ENCODE peak calls at places on chromosomes 7 and 10, in ten cellular contexts. Y is naive thymus-derived CD4-positive, alpha-beta T cell; C is mucosa of descending colon; U is fibroblast of lung; Q is CD8-positive, alpha-beta memory T cell; F is A549; V is esophagus muscularis mucosa; G is ovary; R is body of pancreas; N is right cardiac atrium. K is an unnamed sample. For H3K4me1, the result is how much of the 10 kb centered on the place peaks cover.

GRCh38 chr7:28130277-28130676 is 50.3 kb downstream of the JAZF1 start:
- DNase-seq in V (no peak), R (no peak), C (no peak), G (no peak), U (peak), N (no peak), F (no peak), Y (no peak), Q (no peak), K (no peak)

GRCh38 chr10:133161486-133162051 is 1.6 kb downstream of the KNDC1 start:
- DNase-seq in F (no peak), U (no peak), R (no peak), C (no peak), G (no peak), Q (no peak), N (no peak), V (no peak), Y (no peak), K (peak)

GRCh38 chr10:22226599-22226998 is 8.8 kb upstream of the EBLN1 start:
- DNase-seq in Q (no peak), N (no peak), G (no peak), C (no peak), Y (no peak), V (no peak), F (no peak), R (no peak), U (no peak), K (no peak)

GRCh38 chr10:33483124-33483794 is 148.8 kb upstream of the NRP1 start:
- DNase-seq in Y (no peak), F (no peak), U (no peak), V (no peak), N (no peak), Q (no peak), R (no peak), C (no peak), G (no peak), K (no peak)

GRCh38 chr10:117540640-117541404 is 1.7 kb upstream of the EMX2 start:
- DNase-seq in Q (no peak), G (no peak), C (no peak), Y (no peak), N (no peak), U (no peak), F (no peak), V (no peak), R (no peak), K (no peak)

GRCh38 chr7:67618569-67619543 is 622.2 kb downstream of the TYW1 start:
- DNase-seq in N (no peak), F (no peak), U (peak), Y (no peak), R (no peak), Q (no peak), V (no peak), C (no peak), G (peak), K (no peak)

GRCh38 chr10:4733150-4733842 is 92.7 kb upstream of the AKR1E2 start:
- DNase-seq in U (no peak), N (no peak), F (no peak), R (no peak), V (no peak), Y (no peak), C (no peak), Q (no peak), G (no peak), K (no peak)

GRCh38 chr10:109062371-109062770 is 860.9 kb downstream of the XPNPEP1 start:
- DNase-seq in Y (no peak), U (peak), Q (no peak), V (no peak), C (no peak), R (no peak), N (no peak), F (no peak), G (no peak), K (no peak)

GRCh38 chr7:79820387-79820786 is 314.2 kb upstream of the GNAI1 start:
- DNase-seq in R (peak), G (peak), V (no peak), Y (no peak), N (peak), Q (no peak), U (peak), F (no peak), C (peak), K (no peak)

GRCh38 chr10:49327036-49327813 is 28.3 kb downstream of the C10orf71 start:
- DNase-seq in R (no peak), U (no peak), C (no peak), F (no peak), G (peak), Y (no peak), Q (no peak), N (no peak), V (no peak), K (no peak)

GRCh38 chr7:105776068-105776790 is 100.2 kb downstream of the ATXN7L1 start:
- DNase-seq in F (peak), U (peak), R (peak), N (no peak), V (no peak), Q (no peak), G (peak), C (no peak), Y (no peak), K (peak)

GRCh38 chr7:99098824-99099498 is 44.9 kb downstream of the SMURF1 start:
- DNase-seq in N (no peak), V (no peak), F (peak), Y (no peak), G (no peak), R (peak), Q (no peak), C (no peak), U (no peak), K (no peak)

GRCh38 chr10:14579405-14579804 is 195.3 kb downstream of the FAM107B start:
- DNase-seq in N (no peak), G (no peak), F (no peak), Y (no peak), Q (no peak), V (no peak), C (no peak), U (no peak), R (no peak), K (no peak)

GRCh38 chr7:32785365-32785764 is 106.2 kb downstream of the KBTBD2 start:
- DNase-seq in G (no peak), V (peak), U (no peak), R (no peak), F (no peak), C (no peak), Q (no peak), N (no peak), Y (no peak), K (no peak)

GRCh38 chr7:18471476-18472160 is 23.9 kb upstream of the HDAC9 start:
- DNase-seq in C (no peak), Q (no peak), Y (no peak), G (no peak), U (no peak), R (no peak), N (no peak), F (no peak), V (no peak), K (no peak)

GRCh38 chr7:132053871-132054270 is 497.4 kb upstream of the PODXL start:
- DNase-seq in V (no peak), Y (no peak), R (no peak), G (no peak), U (peak), N (no peak), C (no peak), Q (no peak), F (no peak), K (no peak)

GRCh38 chr7:70595741-70596574 is 536.0 kb upstream of the GALNT17 start:
- DNase-seq in Y (no peak), C (peak), R (no peak), Q (no peak), G (no peak), N (peak), F (no peak), U (peak), V (no peak), K (no peak)

GRCh38 chr10:79029478-79030390 is 39.0 kb upstream of the ZMIZ1 start:
- DNase-seq in V (no peak), Y (no peak), G (no peak), N (no peak), R (no peak), Q (peak), U (no peak), F (no peak), C (no peak), K (peak)

GRCh38 chr10:79026806-79027146 is 42.0 kb upstream of the ZMIZ1 start:
- DNase-seq in V (no peak), G (peak), R (no peak), U (no peak), N (no peak), Q (no peak), F (no peak), Y (no peak), C (no peak), K (no peak)

GRCh38 chr10:79028056-79028430 is 40.7 kb upstream of the ZMIZ1 start:
- DNase-seq in G (no peak), U (no peak), Y (no peak), V (no peak), F (no peak), Q (no peak), C (no peak), N (no peak), R (no peak), K (peak)

GRCh38 chr10:79027147-79028055 is 41.4 kb upstream of the ZMIZ1 start:
- DNase-seq in V (no peak), F (no peak), G (peak), Q (peak), R (peak), N (no peak), U (no peak), C (no peak), Y (no peak), K (peak)

GRCh38 chr10:79028456-79029010 is 40.2 kb upstream of the ZMIZ1 start:
- DNase-seq in Y (no peak), V (no peak), C (no peak), G (no peak), U (no peak), R (no peak), Q (peak), F (no peak), N (no peak), K (peak)
- H3K4me1 ChIP-seq in Y (under half), V (under half), C (under half), G (under half), U (under half), R (under half), Q (under half), F (under half), N (under half), K (under half)

GRCh38 chr10:1358860-1359598 is 302.8 kb downstream of the WDR37 start:
- DNase-seq in V (no peak), N (no peak), Y (no peak), F (no peak), C (no peak), Q (no peak), R (no peak), G (no peak), U (no peak), K (no peak)

GRCh38 chr10:1361411-1362105 is 305.4 kb downstream of the WDR37 start:
- DNase-seq in N (no peak), U (no peak), C (no peak), F (no peak), V (no peak), R (no peak), Y (no peak), Q (no peak), G (no peak), K (no peak)

GRCh38 chr10:1360011-1360580 is 303.9 kb downstream of the WDR37 start:
- DNase-seq in U (no peak), R (no peak), V (no peak), F (no peak), Y (no peak), G (no peak), Q (no peak), C (no peak), N (peak), K (no peak)

GRCh38 chr10:1359599-1359955 is 303.4 kb downstream of the WDR37 start:
- DNase-seq in Q (no peak), N (peak), Y (no peak), F (no peak), U (no peak), V (no peak), C (no peak), R (no peak), G (no peak), K (no peak)

DNA sequence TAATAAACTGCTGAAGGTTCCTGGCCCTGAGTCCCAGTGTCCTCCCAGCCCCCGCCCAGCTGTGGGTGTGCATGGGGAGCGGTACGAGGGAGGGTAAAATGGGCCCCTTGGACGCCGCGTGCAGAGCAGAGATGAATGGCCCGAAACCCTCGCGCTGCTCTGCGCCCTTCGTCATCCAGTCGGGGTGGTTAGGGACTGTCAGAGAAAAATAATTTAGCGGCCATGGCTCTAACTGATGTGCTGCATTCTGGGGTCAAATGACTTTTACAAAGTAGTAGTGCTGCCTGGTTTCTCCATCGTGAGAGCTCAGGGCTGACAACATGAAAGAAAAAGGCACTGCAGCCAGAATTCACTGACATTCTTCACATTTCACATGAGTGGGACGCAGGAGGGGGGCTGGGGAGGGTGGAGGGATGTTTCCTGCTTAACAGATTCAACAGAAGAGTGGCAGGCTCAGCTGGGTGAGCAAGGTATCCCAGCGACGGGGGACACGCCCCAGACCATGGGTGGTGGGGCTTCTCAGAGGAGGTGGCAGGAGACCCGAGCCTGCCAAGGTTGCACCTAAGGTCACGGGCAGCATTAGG is 304.5 kb downstream of the WDR37 start:
- DNase-seq in C (no peak), N (peak), G (no peak), V (no peak), Q (no peak), R (no peak), F (no peak), Y (no peak), U (peak), K (no peak)
- H3K4me1 ChIP-seq in C (under half), N (under half), G (under half), V (under half), Q (under half), R (under half), F (under half), Y (under half), U (under half), K (under half)

DNA sequence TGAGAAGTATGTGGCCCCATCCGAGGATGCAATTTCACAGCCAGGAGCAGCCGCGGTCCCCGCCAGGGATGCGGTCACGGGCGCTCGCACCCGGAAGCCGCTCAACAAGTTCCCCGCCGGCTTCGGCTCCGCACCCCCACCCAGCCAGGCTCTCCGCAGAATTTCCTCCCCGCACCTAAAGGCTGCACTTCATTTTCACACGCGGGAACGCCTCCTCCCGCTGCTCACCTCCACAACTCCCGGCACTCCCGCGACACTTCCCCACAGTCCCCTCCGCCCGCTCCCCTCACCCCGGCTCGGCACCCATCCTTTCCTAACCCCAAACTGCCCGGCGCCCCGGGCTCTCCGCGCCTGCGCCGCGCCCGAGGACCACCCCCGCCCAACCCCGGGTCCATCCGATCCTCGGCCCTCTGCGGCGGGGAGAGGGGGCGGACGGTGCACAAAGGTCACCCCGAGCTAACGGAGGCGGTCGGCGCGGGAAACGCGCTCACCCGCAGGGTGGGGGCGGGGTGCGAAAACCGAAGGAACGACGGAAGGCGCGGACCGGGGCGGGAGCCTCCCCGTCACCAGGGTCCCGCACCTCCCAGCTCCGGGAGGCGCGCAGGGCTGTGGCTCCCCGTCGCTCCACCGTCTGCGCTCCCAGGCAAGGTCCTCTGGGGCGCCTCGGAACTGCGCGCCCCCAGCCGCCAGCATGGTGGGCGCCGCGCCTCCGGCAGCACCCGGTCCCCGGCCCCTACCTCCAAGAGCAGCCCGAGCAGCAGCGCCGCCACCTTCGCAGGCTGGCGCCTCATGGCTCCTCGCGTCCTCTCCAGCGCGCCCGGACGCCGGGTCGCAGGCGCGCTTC is 546 bp downstream of the VOPP1 start:
- DNase-seq in V (no peak), C (peak), Y (peak), U (peak), Q (peak), G (peak), N (peak), F (peak), R (peak), K (no peak)
- H3K4me1 ChIP-seq in V (half or more), C (under half), Y (under half), U (under half), Q (half or more), G (under half), N (under half), F (under half), R (under half), K (under half)

GRCh38 chr10:119247550-119247894 is 40.2 kb downstream of the GRK5 start:
- DNase-seq in Q (no peak), C (no peak), F (no peak), N (no peak), G (no peak), R (no peak), Y (no peak), V (no peak), U (no peak), K (no peak)
- H3K4me1 ChIP-seq in Q (under half), C (under half), F (under half), N (under half), G (under half), R (under half), Y (under half), V (half or more), U (under half), K (under half)

DNA sequence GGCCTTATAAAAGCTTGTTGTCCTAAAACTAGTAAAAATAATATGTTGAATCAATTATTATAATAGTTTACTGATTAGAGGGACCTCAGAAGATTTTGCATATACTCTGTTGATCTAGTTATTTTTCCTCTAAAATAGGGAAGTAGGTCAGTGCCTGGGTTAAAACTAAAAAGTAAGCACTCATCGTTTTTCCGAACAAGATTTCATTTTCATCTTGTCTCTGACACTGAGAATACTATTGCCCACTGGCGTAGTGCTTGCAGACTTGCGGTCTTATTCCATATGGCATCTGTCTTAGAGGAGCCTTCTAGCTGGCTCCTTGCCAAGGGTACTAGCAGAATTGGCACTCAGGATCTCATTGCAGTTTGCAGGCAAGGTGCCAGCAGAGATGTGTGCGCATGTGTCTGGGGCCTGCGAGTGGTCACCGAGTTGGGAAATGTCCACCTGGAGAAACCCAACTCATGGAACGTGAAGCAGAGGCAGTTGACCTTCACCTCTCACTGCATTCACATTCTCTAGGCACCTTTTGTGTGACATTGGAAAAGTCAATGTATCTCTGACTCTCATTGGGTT is 143.4 kb downstream of the CELF2 start:
- DNase-seq in Y (no peak), F (no peak), R (peak), G (peak), V (no peak), U (no peak), N (no peak), Q (no peak), C (no peak), K (no peak)
- H3K4me1 ChIP-seq in Y (half or more), F (under half), R (under half), G (under half), V (half or more), U (under half), N (under half), Q (half or more), C (under half), K (under half)

GRCh38 chr7:5636914-5637313 is 144.5 kb downstream of the RNF216 start:
- DNase-seq in U (peak), C (peak), F (peak), Y (no peak), V (no peak), N (peak), Q (no peak), R (peak), G (peak), K (no peak)
- H3K4me1 ChIP-seq in U (under half), C (under half), F (under half), Y (under half), V (half or more), N (under half), Q (under half), R (under half), G (under half), K (under half)

DNA sequence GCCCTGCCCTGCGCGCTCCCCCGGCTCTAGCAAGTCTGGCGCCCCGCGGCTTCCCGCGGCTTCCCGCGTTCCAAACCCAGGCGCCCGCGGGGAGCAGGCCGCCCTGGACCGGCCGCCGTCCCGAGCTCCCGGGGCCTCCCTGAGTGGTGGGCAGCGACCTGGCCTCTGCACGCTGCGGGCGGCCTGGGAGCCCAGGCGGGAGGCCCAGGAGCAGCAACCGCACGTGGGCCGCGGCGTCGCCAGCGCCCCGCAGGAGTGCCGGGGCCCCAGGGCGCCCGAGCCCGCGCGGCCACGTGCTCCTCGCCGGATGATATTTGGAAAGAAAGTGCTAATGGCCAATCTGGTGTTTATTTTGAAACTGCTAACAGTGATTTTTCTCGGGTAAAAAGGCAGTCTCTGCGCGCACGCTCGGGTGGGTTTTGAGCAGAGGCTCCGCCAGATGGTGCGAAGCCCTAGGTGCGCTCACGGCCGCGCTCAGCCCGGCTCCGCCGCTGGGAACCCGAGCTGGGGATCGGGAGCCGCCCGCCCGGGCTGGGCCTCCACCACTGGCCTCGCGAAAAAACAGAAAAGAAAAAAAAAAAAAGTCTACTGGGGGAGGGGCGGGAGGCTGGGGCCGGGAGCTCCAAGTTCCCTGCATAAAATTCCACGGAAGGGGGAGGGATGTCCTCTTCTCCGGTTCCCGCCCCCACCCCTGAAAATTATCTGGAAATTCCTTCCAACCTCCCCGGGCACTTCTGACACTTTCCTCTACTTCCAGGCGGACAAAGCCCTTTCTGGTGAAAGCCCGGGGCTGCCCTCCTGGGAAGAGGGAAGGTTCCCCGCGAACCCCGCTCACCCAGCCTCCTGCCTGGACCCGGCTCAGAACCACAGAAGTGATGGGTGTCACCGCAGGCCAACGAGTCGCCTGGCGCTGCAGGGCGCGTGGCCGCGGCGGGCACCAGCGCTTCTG is 4.3 kb downstream of the EBF3 start:
- DNase-seq in G (no peak), N (peak), V (no peak), F (no peak), Q (no peak), U (no peak), R (no peak), C (no peak), Y (no peak), K (no peak)
- H3K4me1 ChIP-seq in G (under half), N (under half), V (under half), F (under half), Q (under half), U (under half), R (under half), C (under half), Y (under half), K (under half)

GRCh38 chr10:70500812-70501301 is 22.3 kb downstream of the PALD1 start:
- DNase-seq in N (peak), Y (no peak), Q (no peak), U (no peak), V (no peak), G (no peak), F (no peak), R (no peak), C (no peak), K (no peak)
- H3K4me1 ChIP-seq in N (under half), Y (under half), Q (under half), U (under half), V (under half), G (under half), F (under half), R (under half), C (under half), K (under half)